ENCODE peak calls at places on chromosome 14, in seven cellular contexts. P is trophoblast cell, B is H9, Y is IMR-90, C is H1, R is mesendoderm, E is mesenchymal stem cell. D is an unnamed sample. For H3K79me1, the result is how much of the 10 kb centered on the place peaks cover.

GRCh38 chr14:100708349-100709217 is 18.1 kb upstream of the DLK1 start:
- DNase-seq in P (peak), B (peak), Y (peak), C (peak), R (peak), E (peak), D (no peak)

GRCh38 chr14:94044476-94045091 is 18.4 kb downstream of the OTUB2 start:
- DNase-seq in P (no peak), B (no peak), Y (no peak), C (no peak), R (no peak), E (no peak), D (no peak)

GRCh38 chr14:89171628-89172027 is 245.4 kb downstream of the FOXN3 start:
- DNase-seq in P (no peak), B (no peak), Y (no peak), C (no peak), R (no peak), E (no peak), D (no peak)

GRCh38 chr14:68591786-68592185 is 201.1 kb downstream of the ZFP36L1 start:
- DNase-seq in P (no peak), B (no peak), Y (no peak), C (no peak), R (no peak), E (no peak), D (no peak)

GRCh38 chr14:101219896-101220703 is 316.6 kb upstream of the RTL1 start:
- DNase-seq in P (peak), B (no peak), Y (no peak), C (no peak), R (no peak), E (no peak), D (no peak)

GRCh38 chr14:95533391-95533821 is 1.4 kb upstream of the GLRX5 start:
- DNase-seq in P (peak), B (no peak), Y (peak), C (no peak), R (peak), E (peak), D (no peak)

GRCh38 chr14:100106661-100107112 is 41.5 kb downstream of the EVL start:
- DNase-seq in P (no peak), B (no peak), Y (no peak), C (no peak), R (no peak), E (no peak), D (no peak)

GRCh38 chr14:58637391-58638230 is at the start of gene DACT1:
- DNase-seq in P (peak), B (peak), Y (peak), C (no peak), R (peak), E (peak), D (peak)

GRCh38 chr14:95509512-95509911 is 6.9 kb downstream of the SYNE3 start:
- DNase-seq in P (no peak), B (no peak), Y (no peak), C (no peak), R (no peak), E (no peak), D (no peak)

GRCh38 chr14:66443158-66443695 is 42.9 kb upstream of the CCDC196 start:
- DNase-seq in P (no peak), B (no peak), Y (no peak), C (no peak), R (no peak), E (no peak), D (no peak)

GRCh38 chr14:72607386-72608125 is 286.3 kb downstream of the DPF3 start:
- DNase-seq in P (no peak), B (no peak), Y (peak), C (no peak), R (no peak), E (peak), D (no peak)

GRCh38 chr14:53458368-53458814 is 305.3 kb upstream of the DDHD1 start:
- DNase-seq in P (peak), B (no peak), Y (peak), C (no peak), R (peak), E (peak), D (peak)

GRCh38 chr14:71478542-71478941 is 453.7 kb upstream of the RGS6 start:
- DNase-seq in P (peak), B (no peak), Y (peak), C (no peak), R (no peak), E (peak), D (no peak)

GRCh38 chr14:60655114-60655897 is 6.0 kb upstream of the SIX1 start:
- DNase-seq in P (no peak), B (peak), Y (no peak), C (no peak), R (peak), E (no peak), D (peak)

GRCh38 chr14:33165144-33165925 is 226.7 kb downstream of the NPAS3 start:
- DNase-seq in P (peak), B (no peak), Y (no peak), C (no peak), R (peak), E (peak), D (peak)

GRCh38 chr14:83463500-83464098 is 1929.9 kb upstream of the SEL1L start:
- DNase-seq in P (peak), B (peak), Y (peak), C (peak), R (peak), E (peak), D (peak)

GRCh38 chr14:101112351-101113107 is 209.0 kb upstream of the RTL1 start:
- DNase-seq in P (no peak), B (no peak), Y (no peak), C (no peak), R (no peak), E (no peak), D (no peak)

GRCh38 chr14:50821471-50822464 is 9.2 kb downstream of the NIN start:
- DNase-seq in P (no peak), B (no peak), Y (no peak), C (no peak), R (no peak), E (no peak), D (no peak)

GRCh38 chr14:63203618-63204406 is 431 bp upstream of the RHOJ start:
- DNase-seq in P (no peak), B (peak), Y (peak), C (peak), R (peak), E (peak), D (peak)

GRCh38 chr14:63659726-63660125 is 18.1 kb upstream of the WDR89 start:
- DNase-seq in P (no peak), B (no peak), Y (peak), C (no peak), R (no peak), E (no peak), D (no peak)

GRCh38 chr14:62301076-62301475 is 538.9 kb downstream of the SNAPC1 start:
- DNase-seq in P (no peak), B (no peak), Y (peak), C (no peak), R (no peak), E (no peak), D (no peak)

GRCh38 chr14:20683125-20683895 is 1.1 kb upstream of the RNASE4 start:
- DNase-seq in P (peak), B (peak), Y (peak), C (peak), R (peak), E (peak), D (peak)

GRCh38 chr14:77950371-77950770 is 150.5 kb downstream of the ADCK1 start:
- DNase-seq in P (no peak), B (no peak), Y (no peak), C (no peak), R (no peak), E (no peak), D (no peak)

GRCh38 chr14:36647417-36647826 is 14.2 kb upstream of the PAX9 start:
- DNase-seq in P (no peak), B (peak), Y (no peak), C (no peak), R (no peak), E (no peak), D (no peak)

GRCh38 chr14:59831121-59831730 is 39.4 kb downstream of the RTN1 start:
- DNase-seq in P (no peak), B (no peak), Y (no peak), C (no peak), R (no peak), E (no peak), D (no peak)

GRCh38 chr14:52873694-52874093 is 77.2 kb downstream of the FERMT2 start:
- DNase-seq in P (peak), B (no peak), Y (peak), C (no peak), R (no peak), E (peak), D (no peak)

GRCh38 chr14:23351681-23352505 is 794 bp downstream of the SLC22A17 start:
- DNase-seq in P (peak), B (peak), Y (no peak), C (no peak), R (peak), E (no peak), D (peak)

GRCh38 chr14:73250781-73251500 is 13.6 kb downstream of the PAPLN start:
- DNase-seq in P (no peak), B (no peak), Y (no peak), C (no peak), R (no peak), E (no peak), D (no peak)

GRCh38 chr14:104188727-104189400 is 50.5 kb downstream of the KIF26A start:
- DNase-seq in P (no peak), B (no peak), Y (no peak), C (no peak), R (no peak), E (no peak), D (no peak)
- H3K4ac ChIP-seq in P (no peak), B (no peak), Y (no peak), C (no peak), R (no peak), E (no peak), D (peak)

GRCh38 chr14:27668531-27668930 is 1070.7 kb upstream of the NOVA1 start:
- DNase-seq in P (peak), B (no peak), Y (no peak), C (no peak), R (peak), E (peak), D (no peak)

GRCh38 chr14:27672047-27672446 is 1074.2 kb upstream of the NOVA1 start:
- DNase-seq in P (no peak), B (no peak), Y (no peak), C (no peak), R (no peak), E (peak), D (no peak)
- H3K79me1 ChIP-seq in P (under half), B (under half), Y (under half), C (under half), R (under half), E (under half), D (under half)

DNA sequence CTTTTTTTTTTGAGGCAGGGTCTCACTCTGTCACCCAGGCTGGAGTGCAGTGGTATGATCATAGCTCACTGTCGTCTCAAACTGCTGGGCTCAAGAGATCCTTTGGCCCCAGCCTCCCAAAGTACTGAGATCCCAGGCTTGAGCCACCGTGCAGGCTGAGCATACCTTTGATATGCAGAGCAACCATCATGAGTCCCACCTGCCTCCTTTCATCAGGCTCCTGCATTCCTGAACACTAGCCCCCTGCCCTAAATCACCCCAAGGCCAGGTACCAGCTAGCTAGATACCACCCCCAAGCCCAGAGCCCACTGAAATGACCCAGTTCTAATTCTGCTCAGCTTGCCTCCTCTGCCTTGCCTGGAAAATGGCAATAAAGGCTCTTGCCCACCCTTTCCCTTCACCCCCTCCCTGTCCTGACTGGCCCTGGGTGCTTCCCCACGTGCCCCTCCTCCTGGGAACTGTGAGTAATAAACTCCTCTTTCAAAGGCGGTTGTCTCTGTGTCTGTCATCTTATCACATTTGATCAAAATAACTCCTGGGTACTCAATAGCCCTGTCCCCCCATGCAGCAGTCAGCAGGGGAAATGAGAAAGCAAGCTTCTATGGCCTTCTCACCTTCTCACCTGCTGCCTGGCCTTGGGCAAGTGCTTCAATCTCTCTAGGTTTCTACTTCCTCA is 6.4 kb upstream of the BRF1 start:
- DNase-seq in P (no peak), B (peak), Y (no peak), C (no peak), R (no peak), E (no peak), D (no peak)
- H2BK120ac ChIP-seq in P (no peak), B (no peak), Y (no peak), C (no peak), R (no peak), E (no peak), D (no peak)

GRCh38 chr14:92322516-92322915 is 449 bp upstream of the SLC24A4 start:
- DNase-seq in P (no peak), B (peak), Y (no peak), C (no peak), R (no peak), E (no peak), D (no peak)
- H3K4ac ChIP-seq in P (no peak), B (no peak), Y (no peak), C (no peak), R (no peak), E (no peak), D (no peak)

GRCh38 chr14:55448146-55448614 is 7.8 kb upstream of the TBPL2 start:
- DNase-seq in P (peak), B (no peak), Y (peak), C (no peak), R (peak), E (peak), D (no peak)
- H3K79me1 ChIP-seq in P (under half), B (under half), Y (under half), C (under half), R (under half), E (under half), D (under half)

DNA sequence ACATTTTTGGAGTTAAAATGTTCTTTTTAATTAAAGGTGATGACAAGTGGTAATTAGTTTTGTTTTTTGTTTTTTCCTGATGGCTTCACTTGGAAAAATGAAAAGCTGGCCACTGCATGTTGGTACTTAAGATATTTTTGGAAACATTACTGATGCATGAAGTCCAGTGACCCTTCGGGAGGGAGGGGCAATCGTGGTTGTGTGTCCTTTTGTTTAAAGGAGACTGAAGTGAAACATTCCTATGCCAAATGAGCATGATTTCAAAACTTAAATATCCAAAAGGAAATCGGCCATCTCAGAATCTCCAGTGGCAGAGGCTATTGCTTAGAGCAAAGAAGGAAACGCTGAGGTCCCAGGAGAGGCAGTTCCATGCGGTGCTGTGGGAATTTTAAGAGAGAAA is 20.1 kb downstream of the LTBP2 start:
- DNase-seq in P (no peak), B (no peak), Y (peak), C (no peak), R (no peak), E (no peak), D (no peak)
- H2BK120ac ChIP-seq in P (no peak), B (no peak), Y (peak), C (no peak), R (no peak), E (no peak), D (no peak)

GRCh38 chr14:42703501-42703900 is 1096.8 kb downstream of the LRFN5 start:
- DNase-seq in P (no peak), B (no peak), Y (no peak), C (no peak), R (no peak), E (no peak), D (no peak)
- H3K4ac ChIP-seq in P (no peak), B (no peak), Y (no peak), C (no peak), R (no peak), E (no peak), D (no peak)

DNA sequence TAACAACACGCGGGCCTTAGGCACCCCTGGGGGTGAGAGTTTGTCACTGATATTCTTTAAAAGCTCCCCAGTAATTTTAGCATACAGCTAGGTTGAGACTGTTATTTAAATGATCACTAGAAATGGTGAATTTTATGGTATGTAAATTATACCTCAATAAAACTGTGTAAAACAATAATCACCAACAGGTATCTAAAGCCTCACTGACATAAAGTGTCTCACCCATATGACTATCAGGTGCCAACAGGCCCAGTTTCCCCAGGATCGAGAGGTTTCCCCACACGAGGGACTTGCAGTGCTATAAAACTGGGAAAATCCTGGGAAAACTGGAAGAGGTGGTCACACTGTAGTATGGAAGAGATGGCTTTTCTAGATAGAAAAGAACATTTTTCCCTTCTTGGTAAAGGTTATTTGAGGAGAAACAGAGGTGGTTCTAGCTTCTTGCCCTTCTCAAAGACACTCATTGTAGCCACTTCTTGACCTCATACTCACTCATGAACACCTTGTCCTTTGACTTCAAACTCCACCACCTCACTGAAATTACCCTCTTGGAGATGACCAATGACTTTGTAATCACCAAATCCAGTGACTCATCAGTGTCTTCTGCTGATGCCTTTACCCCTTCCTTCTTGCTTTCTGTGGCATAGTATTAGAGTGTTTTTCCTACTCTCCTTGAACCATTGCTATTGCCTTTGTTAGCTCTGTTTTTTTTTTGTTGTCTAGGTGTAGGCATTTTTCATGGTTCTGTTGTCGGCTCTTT is 24.8 kb upstream of the NUBPL start:
- DNase-seq in P (no peak), B (no peak), Y (no peak), C (no peak), R (no peak), E (no peak), D (no peak)
- H3K79me1 ChIP-seq in P (under half), B (under half), Y (under half), C (under half), R (under half), E (under half), D (under half)

DNA sequence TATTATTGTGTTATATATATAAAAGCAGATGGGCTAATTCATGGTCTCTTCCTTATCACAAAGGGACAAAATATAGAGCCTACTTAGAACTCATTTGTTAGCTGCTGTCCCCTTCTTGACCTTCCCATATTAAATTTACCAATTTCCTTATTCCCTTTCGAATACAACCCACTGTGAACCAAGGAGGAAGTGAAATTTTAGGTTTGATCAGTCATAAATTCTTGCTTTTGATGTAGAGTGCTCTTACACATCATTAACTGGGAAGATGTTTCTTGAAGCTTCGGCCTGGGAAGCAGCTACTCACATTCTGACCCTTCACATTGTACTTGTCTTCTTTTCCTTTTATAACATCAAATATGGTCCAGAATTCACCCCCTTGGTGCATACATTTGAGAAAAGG is 579.0 kb downstream of the LRFN5 start:
- DNase-seq in P (no peak), B (no peak), Y (no peak), C (no peak), R (no peak), E (no peak), D (no peak)
- H2BK120ac ChIP-seq in P (no peak), B (no peak), Y (no peak), C (no peak), R (no peak), E (no peak), D (no peak)

D was measured in neuronal stem cell.